ENCODE peak calls at places on chromosome 4, in four cellular contexts. C, Y, I and Q are unnamed samples.

GRCh38 chr4:25252230-25253071 is 18.6 kb downstream of the PI4K2B start:
- DNase-seq in C (no peak), Y (no peak), I (no peak), Q (no peak)

GRCh38 chr4:22237155-22237751 is 278.6 kb downstream of the ADGRA3 start:
- DNase-seq in C (peak; percentile 91), Y (peak; percentile 29), I (peak; percentile 12), Q (no peak)

GRCh38 chr4:71941001-71941400 is 90.8 kb upstream of the NPFFR2 start:
- DNase-seq in C (peak; percentile 76), Y (peak; percentile 1), I (peak; percentile 51), Q (no peak)

GRCh38 chr4:176587920-176588319 is 204.8 kb downstream of the VEGFC start:
- DNase-seq in C (no peak), Y (no peak), I (peak; percentile 88), Q (peak; percentile 65)

GRCh38 chr4:11603594-11604194 is 175.0 kb upstream of the HS3ST1 start:
- DNase-seq in C (peak; percentile 32), Y (no peak), I (no peak), Q (no peak)

GRCh38 chr4:24209131-24209530 is 319.3 kb upstream of the PPARGC1A start:
- DNase-seq in C (no peak), Y (no peak), I (no peak), Q (no peak)

GRCh38 chr4:95215991-95216605 is 332.7 kb downstream of the UNC5C start:
- DNase-seq in C (no peak), Y (no peak), I (peak; percentile 37), Q (no peak)

GRCh38 chr4:26197018-26197779 is 123.6 kb upstream of the RBPJ start:
- DNase-seq in C (no peak), Y (peak; percentile 98), I (peak; percentile 96), Q (peak; percentile 90)

GRCh38 chr4:128757712-128758111 is 51.8 kb upstream of the JADE1 start:
- DNase-seq in C (peak; percentile 63), Y (no peak), I (no peak), Q (no peak)

GRCh38 chr4:122806981-122807679 is 19.5 kb upstream of the FGF2 start:
- DNase-seq in C (no peak), Y (no peak), I (peak; percentile 71), Q (no peak)

GRCh38 chr4:173494013-173494970 is 35.7 kb downstream of the HAND2 start:
- DNase-seq in C (peak; percentile 96), Y (peak; percentile 72), I (peak; percentile 85), Q (peak; percentile 89)

GRCh38 chr4:186345184-186345583 is 79.2 kb downstream of the F11 start:
- DNase-seq in C (peak; percentile 79), Y (no peak), I (no peak), Q (no peak)

GRCh38 chr4:62070291-62070852 is 870.2 kb downstream of the ADGRL3 start:
- DNase-seq in C (peak; percentile 45), Y (no peak), I (no peak), Q (no peak)

GRCh38 chr4:86054676-86055075 is 305.2 kb downstream of the MAPK10 start:
- DNase-seq in C (no peak), Y (no peak), I (no peak), Q (no peak)

GRCh38 chr4:65559270-65559669 is 111.0 kb downstream of the EPHA5 start:
- DNase-seq in C (peak; percentile 51), Y (no peak), I (no peak), Q (no peak)

GRCh38 chr4:98996056-98996941 is 778 bp downstream of the METAP1 start:
- DNase-seq in C (peak; percentile 31), Y (no peak), I (peak; percentile 73), Q (peak; percentile 82)

GRCh38 chr4:127138586-127138985 is 494.2 kb upstream of the INTU start:
- DNase-seq in C (no peak), Y (no peak), I (peak; percentile 35), Q (no peak)

GRCh38 chr4:86338521-86338920 is 21.3 kb downstream of the MAPK10 start:
- DNase-seq in C (no peak), Y (no peak), I (peak; percentile 43), Q (peak; percentile 19)

GRCh38 chr4:39732728-39733127 is 34.8 kb downstream of the UBE2K start:
- DNase-seq in C (no peak), Y (no peak), I (peak; percentile 90), Q (peak; percentile 93)

GRCh38 chr4:90403781-90404180 is 276.6 kb downstream of the CCSER1 start:
- DNase-seq in C (no peak), Y (no peak), I (no peak), Q (no peak)

GRCh38 chr4:53586121-53586816 is 5.0 kb downstream of the LNX1 start:
- DNase-seq in C (no peak), Y (no peak), I (peak; percentile 97), Q (peak; percentile 93)

GRCh38 chr4:130563891-130564418 is 1468.0 kb downstream of the C4orf33 start:
- DNase-seq in C (peak; percentile 17), Y (no peak), I (no peak), Q (no peak)

GRCh38 chr4:3361406-3361805 is 68.6 kb downstream of the RGS12 start:
- DNase-seq in C (no peak), Y (no peak), I (no peak), Q (no peak)

GRCh38 chr4:185469539-185470154 is 1.9 kb downstream of the CCDC110 start:
- DNase-seq in C (no peak), Y (no peak), I (no peak), Q (no peak)

GRCh38 chr4:3530663-3531254 is 1.5 kb downstream of the LRPAP1 start:
- DNase-seq in C (no peak), Y (no peak), I (no peak), Q (peak; percentile 86)

GRCh38 chr4:190019023-190019858 is 7.8 kb downstream of the FRG2 start:
- DNase-seq in C (peak; percentile 69), Y (no peak), I (peak; percentile 15), Q (peak; percentile 72)

GRCh38 chr4:82367438-82368097 is 6.2 kb downstream of the HNRNPD start:
- DNase-seq in C (no peak), Y (no peak), I (no peak), Q (no peak)

GRCh38 chr4:108107116-108107515 is 61.6 kb downstream of the LEF1 start:
- DNase-seq in C (no peak), Y (no peak), I (no peak), Q (no peak)
- H3K36me3 ChIP-seq in C (no peaks in the 10 kb centered on the region), Y (no peaks in the 10 kb centered on the region), I (no peaks in the 10 kb centered on the region), Q (no peaks in the 10 kb centered on the region)

GRCh38 chr4:37816719-37817118 is 9.8 kb upstream of the PGM2 start:
- DNase-seq in C (no peak), Y (no peak), I (no peak), Q (no peak)

GRCh38 chr4:37826282-37827029 is at the start of gene PGM2:
- DNase-seq in C (peak; percentile 94), Y (peak; percentile 67), I (peak; percentile 87), Q (peak; percentile 96)

GRCh38 chr4:37825943-37826281 is 574 bp upstream of the PGM2 start:
- DNase-seq in C (peak; percentile 37), Y (no peak), I (no peak), Q (no peak)

GRCh38 chr4:37827030-37827705 is 682 bp downstream of the PGM2 start:
- DNase-seq in C (no peak), Y (no peak), I (peak; percentile 14), Q (peak; percentile 69)

GRCh38 chr4:37822220-37822619 is 4.3 kb upstream of the PGM2 start:
- DNase-seq in C (no peak), Y (no peak), I (no peak), Q (no peak)
- H3K4me2 ChIP-seq in C (no peak overlapping the region), Y (no peak overlapping the region), I (no peak overlapping the region), Q (no peak overlapping the region)

GRCh38 chr4:102794999-102795398 is 32.4 kb downstream of the UBE2D3 start:
- DNase-seq in C (no peak), Y (no peak), I (no peak), Q (no peak)
- H3K36me3 ChIP-seq in C (peaks cover 4% of the 10 kb centered on the region), Y (peaks cover 19% of the 10 kb centered on the region), I (peaks cover 78% of the 10 kb centered on the region), Q (peaks cover 63% of the 10 kb centered on the region)

GRCh38 chr4:104751468-104751867 is 256.8 kb upstream of the CXXC4 start:
- DNase-seq in C (no peak), Y (no peak), I (no peak), Q (no peak)

GRCh38 chr4:104752337-104752736 is 257.6 kb upstream of the CXXC4 start:
- DNase-seq in C (no peak), Y (no peak), I (no peak), Q (no peak)

GRCh38 chr4:104749062-104749461 is 254.4 kb upstream of the CXXC4 start:
- DNase-seq in C (no peak), Y (no peak), I (no peak), Q (no peak)

GRCh38 chr4:104747635-104748034 is 252.9 kb upstream of the CXXC4 start:
- DNase-seq in C (no peak), Y (peak; percentile 34), I (no peak), Q (no peak)

DNA sequence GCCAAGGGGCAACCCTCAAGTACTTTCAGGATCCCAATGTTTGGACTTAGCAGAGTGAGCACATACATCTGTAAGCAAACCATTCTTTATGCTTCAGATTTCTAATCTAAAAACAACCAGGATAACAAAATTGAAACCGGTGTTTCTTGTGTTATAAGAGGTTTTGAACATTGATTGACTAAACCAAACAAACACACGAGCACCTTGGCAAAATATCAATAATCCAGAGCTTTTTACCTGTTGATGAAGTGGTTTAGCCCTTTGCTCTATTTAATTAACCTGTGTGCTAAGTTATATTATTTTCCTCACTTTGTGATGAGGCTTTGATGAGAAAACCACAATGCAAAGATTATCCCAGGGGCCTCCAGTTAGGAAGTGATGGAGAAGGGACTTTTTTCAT is 255.3 kb upstream of the CXXC4 start:
- DNase-seq in C (no peak), Y (no peak), I (no peak), Q (no peak)
- H3K4me2 ChIP-seq in C (no peak overlapping the region), Y (no peak overlapping the region), I (no peak overlapping the region), Q (no peak overlapping the region)

DNA sequence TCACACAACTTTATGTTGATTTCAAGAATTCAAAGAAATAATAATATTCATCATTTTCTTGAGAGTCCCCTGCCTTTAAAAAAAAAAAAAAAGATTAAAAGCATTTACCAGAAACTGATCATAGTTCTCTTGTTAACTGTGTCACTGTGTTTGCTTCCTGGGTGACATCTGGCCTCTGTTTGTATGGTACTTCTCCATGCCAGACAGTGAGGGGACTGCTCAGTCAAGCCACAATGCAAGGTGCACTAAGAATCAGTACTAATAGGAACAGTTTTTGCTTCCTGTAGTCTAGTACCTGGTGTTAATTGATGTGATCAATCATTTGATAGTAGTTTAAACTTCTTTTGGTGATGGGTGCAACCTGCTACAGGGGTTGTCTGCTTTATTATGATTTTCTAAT is 77.5 kb downstream of the PHOX2B start:
- DNase-seq in C (no peak), Y (no peak), I (no peak), Q (no peak)
- H3K36me3 ChIP-seq in C (no peaks in the 10 kb centered on the region), Y (no peaks in the 10 kb centered on the region), I (no peaks in the 10 kb centered on the region), Q (no peaks in the 10 kb centered on the region)

GRCh38 chr4:17169699-17170098 is 271.3 kb upstream of the LDB2 start:
- DNase-seq in C (no peak), Y (no peak), I (no peak), Q (no peak)
- H3K4me2 ChIP-seq in C (no peak overlapping the region), Y (no peak overlapping the region), I (no peak overlapping the region), Q (no peak overlapping the region)

DNA sequence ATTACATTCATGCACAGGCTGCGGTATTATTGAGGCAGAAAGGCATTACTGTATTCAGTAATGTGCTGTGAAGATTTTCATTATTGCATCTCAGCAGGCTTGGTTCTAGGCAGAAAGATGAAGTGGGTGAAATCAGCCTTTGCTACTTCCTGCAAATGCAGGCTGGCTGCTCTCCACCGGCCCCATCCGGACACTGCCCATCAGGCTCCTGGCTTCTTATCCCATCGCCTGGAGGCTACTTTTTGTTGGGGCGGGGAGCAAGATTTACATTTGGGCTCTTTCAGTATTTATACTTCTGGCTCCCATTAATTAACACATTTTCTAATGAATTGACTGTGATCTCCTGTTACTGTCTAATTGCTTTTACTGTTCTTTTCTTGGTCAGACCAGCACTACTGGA is 117.8 kb downstream of the FRAS1 start:
- DNase-seq in C (peak; percentile 41), Y (no peak), I (no peak), Q (no peak)
- H3K36me3 ChIP-seq in C (no peaks in the 10 kb centered on the region), Y (no peaks in the 10 kb centered on the region), I (no peaks in the 10 kb centered on the region), Q (no peaks in the 10 kb centered on the region)